ENCODE peak calls at places on chromosomes 5 and 9, in six cellular contexts. N is hippocampal formation, D is lower leg skin, G is non-pigmented ciliary epithelial cell, V is GM03348, S is D341Med. K is an unnamed sample.

GRCh38 chr5:7436521-7436920 is 40.6 kb downstream of the ADCY2 start:
- DNase-seq in N (no peak), D (no peak), G (no peak), V (no peak), S (no peak), K (no peak)

GRCh38 chr9:34375901-34376595 is 650 bp downstream of the MYORG start:
- DNase-seq in N (peak), D (peak), G (no peak), V (peak), S (peak), K (peak)

GRCh38 chr5:75337366-75338021 is 474 bp downstream of the HMGCR start:
- DNase-seq in N (peak), D (peak), G (no peak), V (peak), S (peak), K (peak)

GRCh38 chr5:72788851-72789505 is 27.5 kb upstream of the TNPO1 start:
- DNase-seq in N (no peak), D (no peak), G (no peak), V (peak), S (no peak), K (peak)

GRCh38 chr5:130652178-130652577 is 512.9 kb downstream of the HINT1 start:
- DNase-seq in N (no peak), D (no peak), G (peak), V (peak), S (no peak), K (peak)

GRCh38 chr5:176814313-176814685 is 3.9 kb downstream of the UNC5A start:
- DNase-seq in N (no peak), D (no peak), G (no peak), V (no peak), S (no peak), K (no peak)

GRCh38 chr5:151706906-151707305 is 20.2 kb upstream of the SPARC start:
- DNase-seq in N (no peak), D (no peak), G (no peak), V (no peak), S (no peak), K (no peak)

GRCh38 chr9:125785187-125785840 is 38.1 kb downstream of the PBX3 start:
- DNase-seq in N (no peak), D (no peak), G (no peak), V (no peak), S (no peak), K (no peak)

GRCh38 chr5:59380350-59380951 is 513.1 kb downstream of the PDE4D start:
- DNase-seq in N (peak), D (no peak), G (peak), V (peak), S (peak), K (peak)

GRCh38 chr9:136545065-136545965 is 533 bp downstream of the NOTCH1 start:
- DNase-seq in N (no peak), D (peak), G (no peak), V (peak), S (no peak), K (peak)

GRCh38 chr9:2673161-2673560 is 44.1 kb upstream of the KCNV2 start:
- DNase-seq in N (no peak), D (no peak), G (no peak), V (no peak), S (no peak), K (no peak)

GRCh38 chr9:2159521-2160417 is 144.6 kb downstream of the SMARCA2 start:
- DNase-seq in N (peak), D (no peak), G (no peak), V (no peak), S (no peak), K (no peak)

GRCh38 chr5:73673161-73673591 is 47.2 kb downstream of the ARHGEF28 start:
- DNase-seq in N (no peak), D (no peak), G (no peak), V (peak), S (no peak), K (peak)

GRCh38 chr5:37816883-37817282 is 23.0 kb downstream of the GDNF start:
- DNase-seq in N (peak), D (no peak), G (no peak), V (no peak), S (no peak), K (peak)

GRCh38 chr9:70081120-70081495 is 37.5 kb downstream of the MAMDC2 start:
- DNase-seq in N (no peak), D (no peak), G (no peak), V (no peak), S (no peak), K (no peak)

GRCh38 chr5:157059891-157060290 is 975 bp upstream of the HAVCR1 start:
- DNase-seq in N (no peak), D (no peak), G (no peak), V (no peak), S (no peak), K (peak)

GRCh38 chr9:21434202-21435014 is 5.8 kb upstream of the IFNA1 start:
- DNase-seq in N (peak), D (no peak), G (peak), V (peak), S (peak), K (peak)

GRCh38 chr5:150641006-150641570 is 628 bp downstream of the SYNPO start:
- DNase-seq in N (no peak), D (no peak), G (no peak), V (peak), S (no peak), K (peak)

GRCh38 chr9:35571113-35571512 is 33.9 kb upstream of the TESK1 start:
- DNase-seq in N (no peak), D (no peak), G (no peak), V (no peak), S (no peak), K (no peak)

GRCh38 chr9:132384376-132384775 is 22.3 kb downstream of the TTF1 start:
- DNase-seq in N (no peak), D (no peak), G (no peak), V (no peak), S (no peak), K (no peak)

GRCh38 chr5:31781772-31782171 is 142.8 kb downstream of the PDZD2 start:
- DNase-seq in N (no peak), D (no peak), G (no peak), V (no peak), S (no peak), K (no peak)

GRCh38 chr5:126373621-126374416 is 49.4 kb upstream of the GRAMD2B start:
- DNase-seq in N (no peak), D (no peak), G (no peak), V (peak), S (no peak), K (peak)

GRCh38 chr5:101018299-101018698 is 115.2 kb upstream of the ST8SIA4 start:
- DNase-seq in N (no peak), D (no peak), G (no peak), V (no peak), S (no peak), K (no peak)

GRCh38 chr5:149452665-149453617 is 73.8 kb upstream of the IL17B start:
- DNase-seq in N (no peak), D (no peak), G (peak), V (peak), S (no peak), K (peak)

GRCh38 chr5:158013939-158014338 is 155.0 kb upstream of the CLINT1 start:
- DNase-seq in N (peak), D (no peak), G (peak), V (peak), S (peak), K (peak)

GRCh38 chr9:74748966-74749365 is 138.8 kb downstream of the TRPM6 start:
- DNase-seq in N (no peak), D (no peak), G (no peak), V (no peak), S (no peak), K (no peak)

GRCh38 chr9:129633207-129633606 is 7.2 kb downstream of the NTMT1 start:
- DNase-seq in N (no peak), D (no peak), G (no peak), V (no peak), S (no peak), K (no peak)

GRCh38 chr5:158770506-158770905 is 329.2 kb downstream of the EBF1 start:
- DNase-seq in N (no peak), D (no peak), G (no peak), V (peak), S (peak), K (no peak)

GRCh38 chr5:41637869-41638268 is 127.5 kb upstream of the PLCXD3 start:
- DNase-seq in N (no peak), D (no peak), G (no peak), V (peak), S (no peak), K (peak)

GRCh38 chr9:129259373-129259772 is 81.3 kb upstream of the IER5L start:
- DNase-seq in N (no peak), D (no peak), G (no peak), V (no peak), S (no peak), K (no peak)

GRCh38 chr5:78300464-78301045 is 6.1 kb upstream of the AP3B1 start:
- DNase-seq in N (no peak), D (no peak), G (no peak), V (peak), S (no peak), K (peak)

GRCh38 chr9:29214162-29214520 is 1640.9 kb upstream of the C9orf72 start:
- DNase-seq in N (peak), D (no peak), G (no peak), V (peak), S (peak), K (no peak)

GRCh38 chr9:77864096-77864889 is 167.3 kb downstream of the GNAQ start:
- DNase-seq in N (no peak), D (no peak), G (no peak), V (peak), S (no peak), K (no peak)

GRCh38 chr5:96807099-96807654 is 568 bp downstream of the ERAP1 start:
- DNase-seq in N (peak), D (peak), G (peak), V (peak), S (peak), K (peak)

GRCh38 chr9:89473762-89474469 is 24.0 kb downstream of the SEMA4D start:
- DNase-seq in N (no peak), D (peak), G (no peak), V (no peak), S (no peak), K (peak)

GRCh38 chr9:110936719-110937452 is 101.4 kb downstream of the LPAR1 start:
- DNase-seq in N (no peak), D (no peak), G (no peak), V (peak), S (no peak), K (peak)

GRCh38 chr5:174996941-174997340 is 272.6 kb downstream of the MSX2 start:
- DNase-seq in N (no peak), D (no peak), G (no peak), V (no peak), S (no peak), K (no peak)

GRCh38 chr5:165497707-165498106 is 1992.3 kb downstream of the MAT2B start:
- DNase-seq in N (no peak), D (no peak), G (no peak), V (no peak), S (peak), K (peak)